ENCODE peak calls at places on chromosomes 1 and 21, in four cellular contexts. One of them, this sample, is unnamed.

GRCh38 chr1:6519491-6519934 is 28.0 kb upstream of the PLEKHG5 start:
- DNase-seq in A549: no peak
- DNase-seq in A673: no peak
- DNase-seq in heart right ventricle: no peak
- DNase-seq in this sample: no peak

GRCh38 chr21:15804247-15804985 is 74.6 kb downstream of the USP25 start:
- DNase-seq in A549: no peak
- DNase-seq in A673: peak
- DNase-seq in heart right ventricle: no peak
- DNase-seq in this sample: no peak

GRCh38 chr1:87632232-87632631 is 303.6 kb downstream of the LMO4 start:
- DNase-seq in A549: no peak
- DNase-seq in A673: no peak
- DNase-seq in heart right ventricle: no peak
- DNase-seq in this sample: no peak

GRCh38 chr1:89754518-89754917 is 66.3 kb upstream of the LRRC8D start:
- DNase-seq in A549: no peak
- DNase-seq in A673: peak
- DNase-seq in heart right ventricle: no peak
- DNase-seq in this sample: no peak

GRCh38 chr1:183636334-183636682 is 725 bp upstream of the ARPC5 start:
- DNase-seq in A549: no peak
- DNase-seq in A673: no peak
- DNase-seq in heart right ventricle: no peak
- DNase-seq in this sample: no peak

GRCh38 chr1:201363455-201363854 is 14.0 kb downstream of the TNNT2 start:
- DNase-seq in A549: no peak
- DNase-seq in A673: no peak
- DNase-seq in heart right ventricle: no peak
- DNase-seq in this sample: peak

GRCh38 chr1:26597629-26598039 is 68.1 kb downstream of the RPS6KA1 start:
- DNase-seq in A549: peak
- DNase-seq in A673: peak
- DNase-seq in heart right ventricle: no peak
- DNase-seq in this sample: no peak

GRCh38 chr21:37257526-37257966 is 9.6 kb downstream of the VPS26C start:
- DNase-seq in A549: peak
- DNase-seq in A673: peak
- DNase-seq in heart right ventricle: peak
- DNase-seq in this sample: no peak

GRCh38 chr1:240405751-240406150 is 206.2 kb downstream of the GREM2 start:
- DNase-seq in A549: no peak
- DNase-seq in A673: no peak
- DNase-seq in heart right ventricle: no peak
- DNase-seq in this sample: no peak

GRCh38 chr1:44524180-44524579 is 119.1 kb downstream of the RNF220 start:
- DNase-seq in A549: no peak
- DNase-seq in A673: no peak
- DNase-seq in heart right ventricle: no peak
- DNase-seq in this sample: no peak

GRCh38 chr1:151327903-151328674 is 873 bp upstream of the PI4KB start:
- DNase-seq in A549: peak
- DNase-seq in A673: no peak
- DNase-seq in heart right ventricle: no peak
- DNase-seq in this sample: no peak

GRCh38 chr1:12501661-12502060 is 116.3 kb downstream of the DHRS3 start:
- DNase-seq in A549: no peak
- DNase-seq in A673: no peak
- DNase-seq in heart right ventricle: no peak
- DNase-seq in this sample: no peak

GRCh38 chr1:234969630-234970370 is 158.8 kb downstream of the TOMM20 start:
- DNase-seq in A549: no peak
- DNase-seq in A673: peak
- DNase-seq in heart right ventricle: peak
- DNase-seq in this sample: no peak

GRCh38 chr1:90402893-90403849 is 313.9 kb downstream of the BARHL2 start:
- DNase-seq in A549: peak
- DNase-seq in A673: peak
- DNase-seq in heart right ventricle: no peak
- DNase-seq in this sample: peak

GRCh38 chr1:227314014-227314848 is 4.1 kb downstream of the CDC42BPA start:
- DNase-seq in A549: no peak
- DNase-seq in A673: no peak
- DNase-seq in heart right ventricle: no peak
- DNase-seq in this sample: no peak
- H3K4me3 ChIP-seq in A549: peak
- H3K4me3 ChIP-seq in A673: peak
- H3K4me3 ChIP-seq in heart right ventricle: peak
- H3K4me3 ChIP-seq in this sample: peak

GRCh38 chr1:156293895-156294294 is 1.6 kb downstream of the GLMP start:
- DNase-seq in A549: no peak
- DNase-seq in A673: no peak
- DNase-seq in heart right ventricle: no peak
- DNase-seq in this sample: no peak
- H3K4me3 ChIP-seq in A549: no peak
- H3K4me3 ChIP-seq in A673: no peak
- H3K4me3 ChIP-seq in heart right ventricle: no peak
- H3K4me3 ChIP-seq in this sample: no peak

GRCh38 chr1:46547481-46548383 is 3.7 kb downstream of the KNCN start:
- DNase-seq in A549: peak
- DNase-seq in A673: peak
- DNase-seq in heart right ventricle: no peak
- DNase-seq in this sample: peak
- H3K4me3 ChIP-seq in A549: no peak
- H3K4me3 ChIP-seq in A673: no peak
- H3K4me3 ChIP-seq in heart right ventricle: no peak
- H3K4me3 ChIP-seq in this sample: no peak

GRCh38 chr1:24294757-24295371 is 24.3 kb upstream of the GRHL3 start:
- DNase-seq in A549: peak
- DNase-seq in A673: peak
- DNase-seq in heart right ventricle: peak
- DNase-seq in this sample: peak
- H3K4me3 ChIP-seq in A549: no peak
- H3K4me3 ChIP-seq in A673: no peak
- H3K4me3 ChIP-seq in heart right ventricle: no peak
- H3K4me3 ChIP-seq in this sample: no peak

DNA sequence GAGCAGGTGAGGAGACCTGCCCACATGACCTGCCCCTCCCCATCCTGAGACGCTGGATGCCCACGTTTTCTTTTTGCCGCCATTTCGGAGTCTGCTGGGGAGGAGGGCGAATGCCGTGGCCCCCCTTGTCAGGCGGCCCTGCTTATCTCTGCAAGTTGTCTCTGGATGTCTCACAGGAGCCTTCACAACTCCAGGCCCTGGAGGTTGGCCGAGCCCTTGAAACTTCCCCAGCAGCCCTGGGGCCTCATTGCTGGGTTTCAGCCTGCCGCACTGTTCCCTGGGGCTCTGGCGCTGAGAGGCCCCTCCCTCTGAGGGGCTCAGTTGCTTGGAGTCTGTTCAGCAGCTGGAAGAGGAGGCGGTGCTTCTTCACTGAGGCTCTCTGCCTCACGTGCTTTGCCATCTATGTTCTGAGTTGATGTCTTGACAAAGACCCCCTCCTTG is 29.8 kb upstream of the ZBTB21 start:
- DNase-seq in A549: no peak
- DNase-seq in A673: peak
- DNase-seq in heart right ventricle: no peak
- DNase-seq in this sample: no peak
- H3K4me3 ChIP-seq in A549: no peak
- H3K4me3 ChIP-seq in A673: no peak
- H3K4me3 ChIP-seq in heart right ventricle: no peak
- H3K4me3 ChIP-seq in this sample: no peak

DNA sequence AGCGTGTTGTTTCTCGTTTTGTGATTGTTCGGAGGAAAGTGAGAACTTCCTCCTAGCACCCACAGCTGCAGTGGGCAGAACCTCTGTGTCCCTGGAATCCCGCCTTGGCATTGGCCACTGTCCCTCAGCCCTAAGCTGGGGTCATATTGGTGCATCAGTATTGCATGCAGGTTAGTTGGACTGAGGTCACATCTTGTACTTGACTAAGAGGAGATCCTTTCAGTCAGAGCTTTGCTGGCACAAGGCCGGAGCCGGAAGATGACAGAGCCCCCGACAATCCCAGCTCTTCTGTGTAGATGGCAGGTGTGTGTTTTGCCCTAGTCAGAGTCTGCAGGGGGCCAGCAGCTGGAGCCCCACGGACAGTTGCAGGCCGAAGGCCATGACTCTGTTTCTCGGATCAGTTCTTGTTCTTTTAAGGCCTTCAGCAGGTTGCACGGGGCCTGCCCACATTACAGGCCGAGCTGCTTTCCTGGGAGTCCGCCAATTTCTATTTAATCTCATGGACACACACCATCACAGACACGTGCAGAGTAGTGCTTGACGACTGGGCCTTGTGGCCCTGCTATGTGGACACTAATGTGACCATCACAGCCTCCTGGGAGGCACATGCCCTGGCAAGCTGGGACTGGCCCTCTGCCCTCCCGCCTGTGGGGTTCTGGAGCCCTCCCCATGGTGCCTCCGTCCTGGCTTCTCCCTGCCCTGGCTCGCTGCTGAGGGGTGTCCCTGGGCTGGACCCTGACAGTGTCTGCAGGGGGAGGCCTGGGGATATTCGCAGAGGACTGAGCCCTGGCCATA is 14.9 kb downstream of the SNAP47 start:
- DNase-seq in A549: no peak
- DNase-seq in A673: no peak
- DNase-seq in heart right ventricle: peak
- DNase-seq in this sample: no peak
- H3K4me3 ChIP-seq in A549: no peak
- H3K4me3 ChIP-seq in A673: no peak
- H3K4me3 ChIP-seq in heart right ventricle: no peak
- H3K4me3 ChIP-seq in this sample: no peak

DNA sequence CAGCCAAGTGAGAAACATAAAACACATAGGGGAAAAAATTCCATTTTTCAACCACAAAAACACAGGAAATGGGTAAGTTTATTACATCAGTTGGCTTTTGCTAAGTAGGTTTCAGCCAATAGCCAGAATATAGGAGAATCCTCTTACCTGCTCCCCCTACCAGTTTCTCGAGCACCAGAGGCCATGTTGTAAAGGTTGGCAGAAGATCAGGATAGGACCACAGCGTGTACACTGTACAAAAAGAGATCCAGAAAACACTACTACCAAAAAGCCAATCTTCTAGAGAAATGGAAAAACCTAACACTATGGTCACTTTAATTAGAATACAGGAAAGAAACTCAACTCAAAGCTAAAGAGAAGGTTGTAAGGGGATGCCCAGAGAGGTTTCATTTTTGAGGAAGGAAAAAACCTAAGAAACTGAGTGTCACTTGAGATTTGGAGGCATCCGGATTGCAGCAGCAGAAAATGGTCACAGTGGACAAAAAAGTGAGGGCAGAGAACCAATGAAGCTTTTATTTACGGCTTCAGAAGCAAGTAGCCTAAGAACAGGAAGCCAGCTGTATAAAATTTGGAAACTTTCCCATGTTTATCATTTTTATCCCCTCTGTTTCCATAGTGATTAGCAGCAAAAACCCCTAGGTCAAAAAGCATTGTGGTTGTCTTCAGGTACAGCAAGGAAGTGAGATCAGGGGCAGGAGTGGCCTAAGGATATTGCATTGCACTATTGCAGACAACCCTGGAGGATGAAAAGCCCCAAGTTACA is 2.9 kb downstream of the EIF2D start:
- DNase-seq in A549: no peak
- DNase-seq in A673: no peak
- DNase-seq in heart right ventricle: no peak
- DNase-seq in this sample: no peak
- H3K4me3 ChIP-seq in A549: no peak
- H3K4me3 ChIP-seq in A673: no peak
- H3K4me3 ChIP-seq in heart right ventricle: no peak
- H3K4me3 ChIP-seq in this sample: no peak

GRCh38 chr1:32362474-32363313 is at the start of the genes FAM229A and TSSK3:
- DNase-seq in A549: no peak
- DNase-seq in A673: no peak
- DNase-seq in heart right ventricle: no peak
- DNase-seq in this sample: no peak

GRCh38 chr1:32358435-32358834 is 3.9 kb downstream of the FAM229A start:
- DNase-seq in A549: no peak
- DNase-seq in A673: no peak
- DNase-seq in heart right ventricle: no peak
- DNase-seq in this sample: no peak

GRCh38 chr1:32361674-32362473 is 411 bp downstream of the FAM229A start:
- DNase-seq in A549: no peak
- DNase-seq in A673: peak
- DNase-seq in heart right ventricle: peak
- DNase-seq in this sample: no peak

GRCh38 chr1:32363713-32364112 is 1.4 kb downstream of the TSSK3 start:
- DNase-seq in A549: no peak
- DNase-seq in A673: no peak
- DNase-seq in heart right ventricle: no peak
- DNase-seq in this sample: no peak

GRCh38 chr1:32361308-32361673 is 994 bp downstream of the FAM229A start:
- DNase-seq in A549: no peak
- DNase-seq in A673: no peak
- DNase-seq in heart right ventricle: no peak
- DNase-seq in this sample: no peak
- H3K4me3 ChIP-seq in A549: no peak
- H3K4me3 ChIP-seq in A673: peak
- H3K4me3 ChIP-seq in heart right ventricle: peak
- H3K4me3 ChIP-seq in this sample: no peak